ENCODE peak calls at places on chromosomes 6 and 20, in eight cellular contexts. H is K562, T is breast epithelium, X is sigmoid colon, B is prostate gland, Y is suprapubic skin, P is transverse colon, N is Panc1. I is an unnamed sample. For H3K4me1, the result is how much of the 10 kb centered on the place peaks cover.

GRCh38 chr6:1390805-1391511 is 1.6 kb downstream of the FOXF2 start:
- DNase-seq in H (no peak), T (no peak), X (no peak), B (no peak), Y (peak), P (no peak), N (no peak), I (no peak)

GRCh38 chr6:147154454-147154853 is 49.8 kb upstream of the STXBP5 start:
- DNase-seq in H (no peak), T (no peak), X (no peak), B (peak), Y (no peak), P (no peak), N (no peak), I (no peak)

GRCh38 chr20:40009542-40009941 is 679.5 kb downstream of the MAFB start:
- DNase-seq in H (no peak), T (no peak), X (no peak), B (no peak), Y (no peak), P (no peak), N (no peak), I (no peak)

GRCh38 chr20:48398506-48399449 is 429.0 kb downstream of the PREX1 start:
- DNase-seq in H (no peak), T (no peak), X (no peak), B (no peak), Y (no peak), P (no peak), N (no peak), I (no peak)

GRCh38 chr6:156762547-156762946 is 14.6 kb upstream of the ARID1B start:
- DNase-seq in H (no peak), T (no peak), X (no peak), B (no peak), Y (no peak), P (no peak), N (no peak), I (no peak)

GRCh38 chr6:108157234-108157971 is 8.4 kb upstream of the NR2E1 start:
- DNase-seq in H (no peak), T (no peak), X (no peak), B (no peak), Y (no peak), P (no peak), N (no peak), I (no peak)

GRCh38 chr20:37845261-37845681 is 57.7 kb upstream of the VSTM2L start:
- DNase-seq in H (no peak), T (peak), X (no peak), B (peak), Y (no peak), P (no peak), N (no peak), I (peak)

GRCh38 chr6:90168693-90169131 is 127.9 kb downstream of the BACH2 start:
- DNase-seq in H (no peak), T (no peak), X (no peak), B (no peak), Y (no peak), P (no peak), N (no peak), I (no peak)

GRCh38 chr6:74573613-74574012 is 632.2 kb downstream of the COL12A1 start:
- DNase-seq in H (no peak), T (no peak), X (no peak), B (no peak), Y (no peak), P (no peak), N (no peak), I (no peak)

GRCh38 chr6:17705428-17705777 is 1.3 kb downstream of the NUP153 start:
- DNase-seq in H (peak), T (peak), X (peak), B (peak), Y (no peak), P (peak), N (no peak), I (peak)

GRCh38 chr6:17703256-17703694 is 3.5 kb downstream of the NUP153 start:
- DNase-seq in H (peak), T (peak), X (no peak), B (no peak), Y (no peak), P (no peak), N (no peak), I (no peak)

GRCh38 chr6:17706580-17707370 is at the start of gene NUP153:
- DNase-seq in H (peak), T (peak), X (peak), B (peak), Y (peak), P (peak), N (peak), I (peak)

GRCh38 chr6:17707371-17707651 is 586 bp upstream of the NUP153 start:
- DNase-seq in H (no peak), T (no peak), X (no peak), B (no peak), Y (no peak), P (no peak), N (no peak), I (no peak)

DNA sequence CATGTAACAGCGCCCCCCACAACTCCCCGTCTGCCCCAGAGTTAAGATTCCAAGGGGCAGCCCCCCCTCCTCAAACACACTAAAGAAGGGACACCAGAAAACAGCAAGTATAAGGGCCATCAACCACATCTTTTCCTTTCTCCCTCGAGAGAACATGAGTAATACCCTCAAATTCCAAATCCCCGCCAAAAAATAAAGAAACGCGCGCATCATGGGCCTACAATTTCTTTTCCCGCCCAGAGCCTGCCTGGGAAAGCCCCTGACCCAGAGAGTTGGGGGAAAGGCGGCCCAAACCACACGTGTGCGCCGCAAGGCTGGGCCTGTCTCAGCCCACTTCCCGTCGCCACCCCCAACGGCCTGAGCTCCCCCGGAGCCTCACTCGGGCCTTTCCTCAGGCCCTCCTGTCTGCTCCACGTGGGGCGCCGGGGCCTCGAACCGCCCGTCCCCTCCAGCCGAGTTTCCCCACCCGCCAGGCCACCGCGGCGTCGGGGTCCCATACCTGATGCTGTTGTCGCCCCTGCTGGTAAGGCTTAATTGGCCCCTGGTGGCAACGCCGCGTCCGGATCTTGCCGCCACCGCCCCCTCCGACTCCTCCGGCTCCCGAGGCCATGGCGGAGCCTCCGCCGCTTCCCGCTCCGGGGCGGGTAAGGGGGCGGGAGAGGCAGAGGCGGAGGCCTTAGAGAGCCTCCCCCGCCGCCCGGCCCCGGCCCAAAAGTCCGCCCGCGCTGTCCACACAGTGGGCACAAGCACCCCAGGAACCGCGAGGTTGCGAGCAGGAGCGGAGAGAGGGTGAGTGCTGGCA is 746 bp downstream of the NUP153 start:
- DNase-seq in H (no peak), T (peak), X (peak), B (peak), Y (no peak), P (peak), N (no peak), I (peak)
- TF ChIP-seq POLR2AphosphoS5 in H (peak), T (no peak), X (no peak), B (no peak), Y (no peak), P (no peak), N (no peak), I (no peak)

DNA sequence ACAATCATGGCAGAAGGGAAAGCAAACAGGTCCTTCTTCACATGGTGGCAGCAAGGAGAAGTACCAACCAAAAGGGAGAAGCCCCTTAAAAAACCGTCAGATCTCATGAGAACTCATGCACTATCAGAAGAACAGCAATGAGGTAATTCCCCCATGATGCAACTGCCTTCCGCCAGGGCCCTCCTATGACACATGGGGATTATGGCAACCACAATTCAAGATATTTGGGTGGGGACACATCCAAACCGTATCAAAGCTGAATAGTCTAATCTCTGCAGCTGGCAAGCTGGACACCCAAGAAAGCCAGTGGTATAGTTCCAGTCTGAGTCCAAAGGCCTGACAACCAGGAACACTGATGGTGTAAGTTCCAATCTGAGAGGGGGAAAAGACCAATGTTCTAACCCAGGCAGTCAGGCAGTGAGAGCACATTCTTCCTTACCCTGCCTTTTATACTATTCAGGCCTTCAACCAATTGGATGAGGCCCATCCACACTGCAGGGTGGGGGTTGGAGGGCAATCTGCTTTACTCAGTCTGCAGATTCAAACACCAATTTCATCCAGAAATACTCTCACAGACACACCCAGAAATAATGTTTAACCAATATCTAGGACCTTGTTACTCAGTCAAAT is 17.9 kb upstream of the CNKSR3 start:
- DNase-seq in H (no peak), T (no peak), X (no peak), B (no peak), Y (no peak), P (peak), N (no peak), I (no peak)
- H3K4me3 ChIP-seq in H (no peak), T (no peak), X (no peak), B (no peak), Y (no peak), P (no peak), N (no peak), I (no peak)

DNA sequence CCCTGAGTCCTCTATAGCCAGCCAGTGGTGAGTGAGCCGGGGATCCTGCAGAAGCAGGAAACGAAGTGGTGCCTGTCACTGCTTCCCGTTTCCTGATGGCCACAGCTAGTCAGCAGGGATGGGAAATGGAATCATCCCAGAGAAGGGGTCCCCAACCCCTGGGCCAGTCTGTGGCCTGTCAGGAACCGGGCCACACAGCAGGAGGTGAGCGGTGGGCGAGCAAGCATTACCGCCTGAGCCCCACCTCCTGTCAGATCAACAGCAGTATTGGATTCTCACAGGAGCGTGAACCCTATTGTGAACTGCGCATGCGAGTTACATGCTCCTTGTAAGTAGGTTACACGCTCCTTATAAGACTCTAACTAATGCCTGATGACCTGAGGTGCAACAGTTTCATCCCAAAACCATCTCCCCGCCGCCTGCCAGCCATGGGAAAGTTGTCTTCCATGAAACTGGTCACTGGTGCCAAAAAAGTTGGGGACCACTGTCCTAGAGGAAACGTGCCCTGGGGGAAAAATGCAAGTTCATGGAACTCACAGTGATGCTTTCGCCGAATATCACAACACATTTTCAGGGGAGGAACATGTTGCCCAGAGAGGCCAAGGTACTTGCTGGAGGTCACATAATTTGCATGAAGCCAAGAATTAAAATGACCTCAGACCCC is 113.8 kb downstream of the JPH2 start:
- DNase-seq in H (no peak), T (peak), X (no peak), B (no peak), Y (no peak), P (no peak), N (no peak), I (peak)
- H3K4me1 ChIP-seq in H (under half), T (under half), X (under half), B (under half), Y (under half), P (under half), N (under half), I (under half)

DNA sequence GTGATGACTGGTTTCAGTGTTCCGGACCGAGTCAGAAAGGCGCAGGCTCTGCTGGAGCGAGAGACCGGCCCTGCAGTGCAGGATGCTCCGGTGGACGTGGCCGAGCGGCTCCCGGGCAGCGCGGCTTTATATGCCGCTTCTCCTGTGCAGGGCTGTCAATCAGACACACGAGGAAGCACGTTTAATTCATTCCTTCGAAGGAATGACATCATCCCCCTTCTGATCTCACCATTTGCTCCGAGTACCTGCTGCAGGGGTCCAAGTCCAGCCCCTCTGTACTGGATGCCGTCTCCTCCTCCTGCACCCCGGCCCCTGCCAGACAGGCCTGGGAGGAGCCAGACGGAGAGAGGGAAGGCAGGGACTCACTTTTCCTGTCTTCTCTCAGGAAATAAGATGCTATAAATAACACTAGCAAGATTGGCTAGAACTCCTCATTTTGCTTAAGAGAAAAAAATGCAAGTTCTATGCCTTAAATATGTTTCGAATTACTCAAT is at the start of gene THBS2:
- DNase-seq in H (no peak), T (peak), X (peak), B (no peak), Y (peak), P (peak), N (no peak), I (no peak)
- TF ChIP-seq POLR2AphosphoS5 in H (no peak), T (peak), X (peak), B (no peak), Y (peak), P (peak), N (no peak), I (peak)

DNA sequence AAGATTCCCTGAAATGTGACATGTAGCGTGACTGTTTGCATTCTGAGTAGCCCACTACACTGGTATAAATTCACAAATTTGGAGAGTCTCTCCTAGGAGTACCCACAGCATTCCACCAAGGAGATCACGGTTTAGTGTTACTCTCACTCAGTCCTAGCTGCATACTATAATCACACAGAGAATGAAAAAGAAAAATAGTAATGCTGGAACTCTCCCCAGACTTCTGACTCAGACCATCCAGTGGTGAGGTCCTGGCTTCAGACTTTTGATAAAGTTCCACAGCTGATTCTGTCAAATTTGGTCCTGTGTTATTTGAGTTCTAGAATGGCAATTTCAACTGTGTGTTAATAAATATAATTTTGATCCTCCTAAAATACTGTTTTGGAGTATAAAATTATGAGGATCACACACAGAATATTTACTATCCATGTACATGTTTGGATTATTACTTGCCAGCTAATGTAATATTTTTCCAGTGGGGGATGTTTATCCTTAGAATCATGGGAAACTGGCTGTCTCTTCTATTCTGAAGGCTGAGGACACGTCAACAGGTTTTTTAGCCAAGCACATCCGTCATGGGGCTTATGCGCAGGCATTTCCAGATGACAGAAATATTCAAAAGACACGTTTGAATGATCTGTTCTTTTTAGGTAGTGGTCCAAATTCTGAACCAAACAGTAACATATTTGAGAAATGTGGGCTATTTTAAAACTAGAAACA is 5.1 kb upstream of the KIAA0408 start:
- DNase-seq in H (no peak), T (no peak), X (no peak), B (no peak), Y (no peak), P (no peak), N (no peak), I (no peak)
- H3K4me3 ChIP-seq in H (no peak), T (no peak), X (no peak), B (no peak), Y (no peak), P (no peak), N (no peak), I (no peak)

GRCh38 chr20:12928358-12928754 is 80.4 kb upstream of the SPTLC3 start:
- DNase-seq in H (no peak), T (no peak), X (no peak), B (no peak), Y (no peak), P (no peak), N (no peak), I (no peak)
- H3K4me1 ChIP-seq in H (under half), T (under half), X (under half), B (under half), Y (under half), P (under half), N (under half), I (under half)

DNA sequence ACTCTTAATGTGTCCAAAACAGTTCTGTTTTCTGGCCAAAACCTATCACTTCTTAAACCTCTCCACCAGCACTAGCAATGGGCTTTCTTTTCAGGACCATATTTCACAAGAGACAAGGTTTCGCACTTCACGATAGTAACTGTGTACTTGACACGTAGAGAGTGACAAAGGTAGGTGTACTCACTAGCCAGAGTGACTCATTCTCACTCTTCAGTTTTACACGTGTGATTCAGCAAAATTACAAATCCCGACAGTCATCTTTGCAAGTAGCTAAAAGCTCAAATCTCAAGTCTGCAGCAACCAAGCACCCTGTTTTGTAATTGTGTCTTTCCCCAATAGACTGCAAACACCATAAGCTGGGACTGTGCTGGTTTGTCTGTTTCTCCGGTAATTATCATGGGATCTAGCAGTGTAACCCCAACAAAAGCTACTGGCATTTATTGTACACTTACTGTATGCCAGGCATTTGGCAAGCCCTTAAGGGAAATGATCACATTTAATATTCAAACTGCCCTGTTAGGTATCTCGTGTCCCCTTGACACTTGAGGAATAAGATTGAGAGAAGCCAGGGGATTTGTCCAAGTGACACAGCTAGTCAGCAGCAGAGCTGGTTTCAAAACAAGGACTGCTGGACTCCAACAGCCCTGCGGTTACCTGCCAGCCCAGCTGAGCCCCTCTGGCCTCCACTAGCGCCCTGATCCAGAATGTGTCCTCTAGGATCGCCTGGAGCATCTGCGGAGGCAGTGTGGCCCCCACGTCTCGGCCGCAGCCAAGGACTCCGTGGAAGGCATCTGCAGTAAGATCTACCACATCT is 9.9 kb downstream of the PCIF1 start:
- DNase-seq in H (no peak), T (no peak), X (no peak), B (no peak), Y (no peak), P (no peak), N (no peak), I (no peak)
- TF ChIP-seq POLR2AphosphoS5 in H (no peak), T (no peak), X (no peak), B (no peak), Y (no peak), P (no peak), N (no peak), I (no peak)

GRCh38 chr20:13318871-13319521 is 97.9 kb downstream of the ISM1 start:
- DNase-seq in H (no peak), T (no peak), X (no peak), B (no peak), Y (no peak), P (no peak), N (no peak), I (no peak)
- H3K4me3 ChIP-seq in H (no peak), T (no peak), X (no peak), B (no peak), Y (no peak), P (no peak), N (no peak), I (no peak)